ENCODE peak calls at places on chromosomes 12 and 14, in six cellular contexts. L is HFFc6, T is astrocyte of the spinal cord, D is dorsolateral prefrontal cortex, O is fibroblast of lung, A is GM12878. I is an unnamed sample.

GRCh38 chr12:26251600-26251999 is 56.2 kb downstream of the SSPN start:
- DNase-seq in L (no peak), T (no peak), D (no peak), O (peak), A (no peak), I (no peak)

GRCh38 chr14:88518592-88519512 is 36.0 kb downstream of the PTPN21 start:
- DNase-seq in L (peak), T (peak), D (no peak), O (peak), A (no peak), I (peak)

GRCh38 chr12:74602881-74603523 is 65.4 kb downstream of the ATXN7L3B start:
- DNase-seq in L (no peak), T (no peak), D (no peak), O (no peak), A (no peak), I (no peak)

GRCh38 chr14:61524211-61524806 is 171.0 kb upstream of the HIF1A start:
- DNase-seq in L (peak), T (peak), D (no peak), O (peak), A (no peak), I (no peak)

GRCh38 chr12:13613297-13613696 is 368.1 kb downstream of the GRIN2B start:
- DNase-seq in L (no peak), T (no peak), D (no peak), O (no peak), A (no peak), I (no peak)

GRCh38 chr14:24078146-24078545 is 6.8 kb downstream of the CPNE6 start:
- DNase-seq in L (no peak), T (no peak), D (no peak), O (no peak), A (no peak), I (no peak)

GRCh38 chr12:50006754-50007442 is 18.4 kb downstream of the RACGAP1 start:
- DNase-seq in L (peak), T (no peak), D (no peak), O (peak), A (no peak), I (no peak)

GRCh38 chr12:71484272-71484905 is 44.8 kb downstream of the LGR5 start:
- DNase-seq in L (no peak), T (no peak), D (no peak), O (no peak), A (no peak), I (no peak)

GRCh38 chr12:65720136-65720535 is 104.1 kb upstream of the HMGA2 start:
- DNase-seq in L (peak), T (peak), D (no peak), O (peak), A (no peak), I (peak)

GRCh38 chr12:116406529-116406928 is 129.0 kb upstream of the MED13L start:
- DNase-seq in L (peak), T (no peak), D (peak), O (no peak), A (no peak), I (peak)

GRCh38 chr14:53957739-53958138 is 1.1 kb upstream of the BMP4 start:
- DNase-seq in L (no peak), T (no peak), D (no peak), O (no peak), A (no peak), I (no peak)

GRCh38 chr12:19223018-19223417 is 93.5 kb downstream of the PLEKHA5 start:
- DNase-seq in L (no peak), T (no peak), D (no peak), O (peak), A (no peak), I (no peak)

GRCh38 chr12:109494348-109494881 is 17.0 kb downstream of the UBE3B start:
- DNase-seq in L (no peak), T (no peak), D (no peak), O (peak), A (no peak), I (no peak)

GRCh38 chr12:114932806-114933205 is 248.8 kb upstream of the TBX3 start:
- DNase-seq in L (no peak), T (no peak), D (no peak), O (no peak), A (no peak), I (no peak)

GRCh38 chr14:91009501-91010152 is 50.8 kb downstream of the RPS6KA5 start:
- DNase-seq in L (no peak), T (no peak), D (no peak), O (no peak), A (peak), I (no peak)

GRCh38 chr12:119229837-119230236 is 51.1 kb downstream of the HSPB8 start:
- DNase-seq in L (peak), T (peak), D (peak), O (peak), A (no peak), I (no peak)

GRCh38 chr12:50026691-50027090 is 1.4 kb upstream of the RACGAP1 start:
- DNase-seq in L (no peak), T (no peak), D (no peak), O (no peak), A (no peak), I (no peak)

GRCh38 chr12:127401005-127401404 is 866.0 kb upstream of the TMEM132C start:
- DNase-seq in L (peak), T (peak), D (no peak), O (peak), A (no peak), I (no peak)

GRCh38 chr12:34033628-34034296 is 11.5 kb downstream of the ALG10 start:
- DNase-seq in L (peak), T (peak), D (no peak), O (peak), A (no peak), I (no peak)

GRCh38 chr14:91113829-91114078 is at the start of gene DGLUCY:
- DNase-seq in L (peak), T (no peak), D (no peak), O (peak), A (no peak), I (no peak)

GRCh38 chr12:101582937-101583336 is 11.8 kb upstream of the MYBPC1 start:
- DNase-seq in L (no peak), T (no peak), D (no peak), O (no peak), A (no peak), I (no peak)

GRCh38 chr12:94874086-94874985 is 129.2 kb downstream of the NDUFA12 start:
- DNase-seq in L (no peak), T (no peak), D (no peak), O (no peak), A (no peak), I (no peak)

GRCh38 chr14:66403183-66403582 is 83.0 kb upstream of the CCDC196 start:
- DNase-seq in L (peak), T (peak), D (no peak), O (peak), A (no peak), I (peak)

GRCh38 chr14:104296388-104297312 is 158.3 kb downstream of the KIF26A start:
- DNase-seq in L (no peak), T (no peak), D (no peak), O (no peak), A (no peak), I (no peak)

GRCh38 chr12:118137148-118137678 is 1.3 kb downstream of the PEBP1 start:
- DNase-seq in L (no peak), T (no peak), D (no peak), O (no peak), A (no peak), I (no peak)

GRCh38 chr14:59310644-59311043 is 122.2 kb downstream of the DAAM1 start:
- DNase-seq in L (no peak), T (peak), D (no peak), O (peak), A (no peak), I (no peak)

GRCh38 chr14:63986789-63987533 is 134.2 kb downstream of the SYNE2 start:
- DNase-seq in L (peak), T (peak), D (no peak), O (peak), A (no peak), I (peak)

GRCh38 chr12:29709056-29709455 is 74.7 kb downstream of the TMTC1 start:
- DNase-seq in L (no peak), T (no peak), D (no peak), O (peak), A (no peak), I (no peak)

GRCh38 chr12:106106892-106107291 is 31.9 kb downstream of the NUAK1 start:
- DNase-seq in L (peak), T (peak), D (no peak), O (peak), A (no peak), I (no peak)

GRCh38 chr12:457676-458075 is 2.1 kb upstream of the B4GALNT3 start:
- DNase-seq in L (no peak), T (no peak), D (peak), O (no peak), A (no peak), I (no peak)

GRCh38 chr12:449203-449602 is 10.5 kb upstream of the B4GALNT3 start:
- DNase-seq in L (no peak), T (no peak), D (no peak), O (no peak), A (no peak), I (no peak)

GRCh38 chr12:455821-456220 is 3.9 kb upstream of the B4GALNT3 start:
- DNase-seq in L (no peak), T (no peak), D (no peak), O (no peak), A (no peak), I (no peak)

GRCh38 chr12:450438-450837 is 9.3 kb upstream of the B4GALNT3 start:
- DNase-seq in L (no peak), T (no peak), D (no peak), O (no peak), A (no peak), I (no peak)

GRCh38 chr12:452667-453210 is 7.0 kb upstream of the B4GALNT3 start:
- DNase-seq in L (no peak), T (no peak), D (peak), O (no peak), A (no peak), I (no peak)
- TF ChIP-seq CTCF in L (no peak), T (peak), D (no peak), O (peak), A (peak), I (peak)

GRCh38 chr12:28172434-28173030 is 17.7 kb upstream of the CCDC91 start:
- DNase-seq in L (peak), T (peak), D (no peak), O (peak), A (no peak), I (peak)
- TF ChIP-seq CTCF in L (peak), T (peak), D (peak), O (peak), A (peak), I (peak)

DNA sequence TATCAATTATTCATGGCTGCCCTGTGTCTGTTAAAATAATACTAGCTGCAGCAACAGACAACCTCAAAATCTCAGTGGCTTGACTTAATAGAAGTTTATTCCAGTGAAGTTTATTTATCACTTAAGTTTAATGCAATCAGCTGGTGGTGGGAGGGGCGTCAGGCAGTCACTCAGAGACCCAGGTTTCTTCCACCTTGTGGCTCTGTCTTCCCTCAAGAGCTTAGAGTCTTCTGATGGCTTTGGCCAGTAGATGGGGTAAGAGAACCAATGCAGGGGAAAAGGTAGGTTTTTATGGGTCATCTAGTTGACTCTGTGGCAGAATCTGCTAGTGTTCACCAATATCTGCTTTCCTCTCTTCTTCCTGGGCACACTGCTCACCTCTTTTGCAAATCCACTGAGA is 668.9 kb downstream of the AACS start:
- DNase-seq in L (no peak), T (no peak), D (no peak), O (no peak), A (no peak), I (no peak)
- TF ChIP-seq CTCF in L (no peak), T (no peak), D (no peak), O (no peak), A (no peak), I (no peak)

DNA sequence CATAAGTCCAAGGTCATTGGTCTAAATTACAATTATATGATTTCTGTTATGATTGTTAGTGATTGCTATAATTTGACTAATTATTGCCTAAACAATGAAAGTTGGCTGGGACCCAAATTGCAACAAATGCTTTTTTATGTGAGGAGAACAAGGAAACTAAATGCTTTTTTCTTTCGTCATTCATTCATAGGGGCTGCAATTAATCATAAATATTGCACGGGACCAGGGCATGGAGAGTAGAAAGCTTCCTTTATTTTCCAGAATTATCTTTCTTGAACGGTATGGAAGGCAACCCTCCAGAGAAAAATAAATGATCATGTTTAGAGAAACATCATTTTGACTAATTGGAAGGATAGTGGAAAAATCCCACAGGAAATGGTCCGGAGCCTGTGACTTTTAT is 32.6 kb upstream of the ARHGAP5 start:
- DNase-seq in L (no peak), T (no peak), D (no peak), O (no peak), A (no peak), I (no peak)
- TF ChIP-seq CTCF in L (no peak), T (no peak), D (no peak), O (no peak), A (no peak), I (no peak)

GRCh38 chr14:22598896-22599244 is 770 bp downstream of the ABHD4 start:
- DNase-seq in L (peak), T (peak), D (no peak), O (peak), A (no peak), I (no peak)
- TF ChIP-seq CTCF in L (peak), T (peak), D (no peak), O (peak), A (peak), I (peak)

GRCh38 chr12:104682790-104683279 is 226.1 kb downstream of the CHST11 start:
- DNase-seq in L (no peak), T (no peak), D (no peak), O (no peak), A (peak), I (no peak)

GRCh38 chr12:104677441-104678089 is 220.8 kb downstream of the CHST11 start:
- DNase-seq in L (no peak), T (no peak), D (no peak), O (no peak), A (no peak), I (no peak)

GRCh38 chr12:104681012-104681690 is 224.4 kb downstream of the CHST11 start:
- DNase-seq in L (no peak), T (no peak), D (no peak), O (no peak), A (no peak), I (no peak)

GRCh38 chr12:104680506-104680905 is 223.8 kb downstream of the CHST11 start:
- DNase-seq in L (no peak), T (no peak), D (peak), O (no peak), A (no peak), I (no peak)

DNA sequence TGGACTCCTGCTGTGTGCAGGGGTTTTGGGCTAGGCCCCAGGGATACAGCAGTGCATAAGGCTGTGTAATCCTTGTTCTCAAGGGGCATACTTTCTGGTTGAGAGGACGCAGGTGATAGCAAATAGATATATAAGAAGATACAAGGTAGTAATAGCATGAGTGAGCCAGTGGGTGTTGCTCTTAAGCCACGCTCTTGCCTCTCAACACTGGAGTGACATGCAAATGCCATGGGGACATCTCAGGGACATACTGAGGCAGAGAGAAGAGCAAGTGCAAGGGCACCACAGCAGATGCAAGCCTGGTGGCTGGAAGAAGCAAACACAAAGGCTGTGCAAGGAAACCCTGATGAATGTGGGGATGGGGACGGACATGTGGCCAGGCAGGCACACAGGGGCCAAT is 223.3 kb downstream of the CHST11 start:
- DNase-seq in L (peak), T (peak), D (no peak), O (no peak), A (peak), I (no peak)
- TF ChIP-seq CTCF in L (peak), T (peak), D (no peak), O (peak), A (peak), I (peak)

DNA sequence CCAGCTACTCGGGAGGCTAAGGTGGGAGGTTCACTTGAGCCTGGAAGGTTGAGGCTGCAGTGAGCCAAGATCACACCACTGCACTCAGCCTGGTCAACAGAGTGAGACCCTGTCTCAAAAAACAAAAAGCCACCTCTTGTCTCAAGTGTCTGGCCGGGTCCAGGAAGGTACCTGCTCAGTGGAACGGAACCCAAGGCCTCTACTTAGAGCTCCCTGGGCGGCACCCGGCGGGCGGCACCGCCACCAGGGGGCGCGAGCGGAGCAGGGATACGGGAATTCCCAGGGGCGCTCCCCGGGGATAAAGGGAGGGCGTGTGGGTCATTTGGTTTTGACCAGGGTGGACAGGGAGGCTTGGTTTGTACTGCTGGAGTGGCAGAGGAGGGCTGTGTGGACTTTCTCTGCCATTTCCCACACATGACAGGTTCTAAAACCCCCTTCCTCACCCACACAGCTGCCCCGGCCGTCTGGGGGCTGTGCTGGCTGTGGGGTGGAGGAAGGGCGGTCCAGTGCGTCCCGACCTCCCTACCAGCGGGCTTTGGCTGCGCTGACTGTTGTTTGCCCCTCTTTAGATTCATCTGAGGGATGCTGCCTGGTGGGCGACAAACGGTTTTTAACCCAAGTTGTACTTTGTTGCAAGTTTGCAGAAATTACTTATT is 91.4 kb downstream of the SETD3 start:
- DNase-seq in L (no peak), T (peak), D (no peak), O (peak), A (no peak), I (no peak)
- TF ChIP-seq CTCF in L (peak), T (peak), D (peak), O (peak), A (peak), I (peak)

GRCh38 chr12:83827860-83828259 is 1084.7 kb downstream of the SLC6A15 start:
- DNase-seq in L (no peak), T (no peak), D (no peak), O (no peak), A (no peak), I (no peak)
- TF ChIP-seq CTCF in L (peak), T (peak), D (peak), O (peak), A (no peak), I (no peak)

DNA sequence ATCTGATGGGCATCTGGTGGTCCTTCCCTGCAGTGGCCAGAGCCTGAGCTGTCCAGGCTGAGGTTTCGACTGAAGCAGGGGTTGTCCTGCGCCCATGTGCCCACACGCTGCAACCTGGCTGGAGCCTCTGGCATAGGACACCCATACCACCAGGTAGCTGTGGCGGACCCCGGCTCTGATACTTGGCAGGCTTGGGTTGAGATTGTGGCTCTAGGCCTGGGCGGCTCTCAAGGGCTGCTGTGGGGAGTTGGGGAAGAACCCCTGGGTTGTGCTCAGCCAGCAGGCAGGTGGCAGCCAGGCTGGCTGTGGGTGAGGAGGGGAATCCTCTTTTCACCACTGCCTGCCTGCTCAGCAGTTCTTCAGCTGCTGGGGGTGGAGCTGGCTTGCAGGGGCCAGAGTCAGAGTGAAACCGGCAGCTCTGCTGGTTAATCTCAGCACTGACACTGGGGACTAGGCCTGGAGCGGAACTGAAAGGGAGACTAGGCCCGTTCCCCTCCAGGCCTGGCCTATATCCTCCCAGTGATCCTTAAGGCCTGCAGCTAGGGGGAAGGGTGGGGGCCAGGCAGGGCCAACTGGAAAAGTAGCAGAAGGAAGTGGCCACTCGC is 39.1 kb downstream of the SH2B3 start:
- DNase-seq in L (no peak), T (no peak), D (peak), O (peak), A (peak), I (no peak)
- TF ChIP-seq CTCF in L (no peak), T (no peak), D (no peak), O (no peak), A (no peak), I (no peak)